ENCODE peak calls at places on chromosome 18, in five cellular contexts. One of them, this sample, is unnamed.

GRCh38 chr18:59446012-59446411 is 86.9 kb upstream of the LMAN1 start:
- DNase-seq in RCC 7860: no peak
- DNase-seq in T-helper 1 cell: no peak
- DNase-seq in GM04503: no peak
- DNase-seq in GM23248: peak; percentile 52
- DNase-seq in this sample: no peak

GRCh38 chr18:24726727-24727539 is 266.5 kb downstream of the HRH4 start:
- DNase-seq in GM23248: peak; percentile 79
- DNase-seq in RCC 7860: peak; percentile 28
- DNase-seq in GM04503: no peak
- DNase-seq in T-helper 1 cell: peak; percentile 24
- DNase-seq in this sample: peak; percentile 38

GRCh38 chr18:52152036-52152435 is 188.0 kb upstream of the DCC start:
- DNase-seq in GM23248: no peak
- DNase-seq in T-helper 1 cell: no peak
- DNase-seq in GM04503: no peak
- DNase-seq in RCC 7860: no peak
- DNase-seq in this sample: no peak

GRCh38 chr18:48709371-48709770 is 170.5 kb downstream of the CTIF start:
- DNase-seq in T-helper 1 cell: no peak
- DNase-seq in RCC 7860: no peak
- DNase-seq in GM04503: no peak
- DNase-seq in GM23248: no peak
- DNase-seq in this sample: no peak

GRCh38 chr18:73768043-73768442 is 379.6 kb downstream of the FBXO15 start:
- DNase-seq in T-helper 1 cell: no peak
- DNase-seq in GM04503: no peak
- DNase-seq in RCC 7860: no peak
- DNase-seq in GM23248: no peak
- DNase-seq in this sample: no peak

GRCh38 chr18:8188196-8188595 is 421.0 kb upstream of the RAB12 start:
- DNase-seq in RCC 7860: no peak
- DNase-seq in T-helper 1 cell: no peak
- DNase-seq in GM23248: peak; percentile 19
- DNase-seq in GM04503: no peak
- DNase-seq in this sample: no peak

GRCh38 chr18:25235648-25236047 is 116.3 kb downstream of the ZNF521 start:
- DNase-seq in GM23248: no peak
- DNase-seq in GM04503: no peak
- DNase-seq in T-helper 1 cell: no peak
- DNase-seq in RCC 7860: no peak
- DNase-seq in this sample: no peak

GRCh38 chr18:58611471-58612131 is 17.3 kb downstream of the ALPK2 start:
- DNase-seq in GM04503: no peak
- DNase-seq in GM23248: peak; percentile 38
- DNase-seq in RCC 7860: peak; percentile 97
- DNase-seq in T-helper 1 cell: no peak
- DNase-seq in this sample: no peak

GRCh38 chr18:23878336-23878900 is 136.1 kb upstream of the TTC39C start:
- DNase-seq in T-helper 1 cell: no peak
- DNase-seq in GM23248: no peak
- DNase-seq in GM04503: no peak
- DNase-seq in RCC 7860: no peak
- DNase-seq in this sample: no peak

This sample was measured in GM10248.